ENCODE peak calls at places on chromosomes 4 and X, in four cellular contexts. One of them, this sample, is unnamed.

GRCh38 chr4:185847352-185848078 is 35.5 kb upstream of the SORBS2 start:
- DNase-seq in AG09309: peak
- DNase-seq in retinal pigment epithelial cell: peak
- DNase-seq in right lobe of liver: no peak
- DNase-seq in this sample: no peak

GRCh38 chr4:103786014-103786413 is 66.2 kb upstream of the TACR3 start:
- DNase-seq in AG09309: no peak
- DNase-seq in retinal pigment epithelial cell: no peak
- DNase-seq in right lobe of liver: no peak
- DNase-seq in this sample: no peak

GRCh38 chr4:89765966-89766365 is 71.0 kb downstream of the SNCA start:
- DNase-seq in AG09309: peak
- DNase-seq in retinal pigment epithelial cell: peak
- DNase-seq in right lobe of liver: no peak
- DNase-seq in this sample: no peak

GRCh38 chrX:125757794-125758564 is 408.1 kb downstream of the DCAF12L2 start:
- DNase-seq in AG09309: no peak
- DNase-seq in retinal pigment epithelial cell: no peak
- DNase-seq in right lobe of liver: no peak
- DNase-seq in this sample: no peak

GRCh38 chrX:105634180-105634579 is 188.2 kb upstream of the NRK start:
- DNase-seq in AG09309: no peak
- DNase-seq in retinal pigment epithelial cell: no peak
- DNase-seq in right lobe of liver: no peak
- DNase-seq in this sample: no peak

GRCh38 chr4:147940144-147940543 is 208.3 kb downstream of the ARHGAP10 start:
- DNase-seq in AG09309: no peak
- DNase-seq in retinal pigment epithelial cell: no peak
- DNase-seq in right lobe of liver: no peak
- DNase-seq in this sample: no peak

GRCh38 chr4:159281781-159282180 is 178.9 kb downstream of the RAPGEF2 start:
- DNase-seq in AG09309: no peak
- DNase-seq in retinal pigment epithelial cell: no peak
- DNase-seq in right lobe of liver: no peak
- DNase-seq in this sample: no peak

GRCh38 chr4:121726642-121727268 is 30.0 kb upstream of the ANXA5 start:
- DNase-seq in AG09309: peak
- DNase-seq in retinal pigment epithelial cell: no peak
- DNase-seq in right lobe of liver: no peak
- DNase-seq in this sample: no peak

GRCh38 chr4:103012594-103012993 is 6.9 kb downstream of the SLC9B1 start:
- DNase-seq in AG09309: no peak
- DNase-seq in retinal pigment epithelial cell: no peak
- DNase-seq in right lobe of liver: no peak
- DNase-seq in this sample: no peak

GRCh38 chr4:153260553-153261306 is 56.5 kb downstream of the TRIM2 start:
- DNase-seq in AG09309: peak
- DNase-seq in retinal pigment epithelial cell: no peak
- DNase-seq in right lobe of liver: no peak
- DNase-seq in this sample: no peak

GRCh38 chr4:6777636-6778281 is 4.8 kb upstream of the KIAA0232 start:
- DNase-seq in AG09309: no peak
- DNase-seq in retinal pigment epithelial cell: no peak
- DNase-seq in right lobe of liver: no peak
- DNase-seq in this sample: no peak

GRCh38 chr4:153156263-153156662 is 48.0 kb upstream of the TRIM2 start:
- DNase-seq in AG09309: no peak
- DNase-seq in retinal pigment epithelial cell: no peak
- DNase-seq in right lobe of liver: no peak
- DNase-seq in this sample: no peak

GRCh38 chrX:136055651-136056221 is 70.5 kb downstream of the SLC9A6 start:
- DNase-seq in AG09309: peak
- DNase-seq in retinal pigment epithelial cell: no peak
- DNase-seq in right lobe of liver: no peak
- DNase-seq in this sample: no peak

GRCh38 chr4:3641501-3641900 is 109.3 kb upstream of the LRPAP1 start:
- DNase-seq in AG09309: no peak
- DNase-seq in retinal pigment epithelial cell: no peak
- DNase-seq in right lobe of liver: peak
- DNase-seq in this sample: no peak

DNA sequence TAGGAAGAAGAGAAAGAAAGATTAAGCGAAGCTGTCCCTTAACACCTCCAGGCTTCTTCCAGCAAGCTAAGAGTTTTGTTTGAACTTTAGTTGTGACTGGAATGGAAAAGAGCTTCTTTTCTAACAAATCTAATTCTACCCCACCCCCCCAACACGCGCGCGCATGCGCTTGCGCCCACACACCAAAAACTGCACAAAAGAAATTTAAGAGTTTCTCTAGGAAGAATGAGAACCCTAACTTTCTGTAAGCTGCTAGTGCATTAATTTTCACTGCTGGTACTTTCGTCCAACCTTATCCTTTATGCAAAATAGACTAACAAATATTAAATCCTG is 9.0 kb upstream of the INTU start:
- DNase-seq in AG09309: no peak
- DNase-seq in retinal pigment epithelial cell: no peak
- DNase-seq in right lobe of liver: no peak
- DNase-seq in this sample: no peak
- H3K4me3 ChIP-seq in AG09309: peak
- H3K4me3 ChIP-seq in retinal pigment epithelial cell: peak
- H3K4me3 ChIP-seq in right lobe of liver: peak
- H3K4me3 ChIP-seq in this sample: peak

GRCh38 chr4:23368081-23368697 is 521.7 kb downstream of the PPARGC1A start:
- DNase-seq in AG09309: no peak
- DNase-seq in retinal pigment epithelial cell: no peak
- DNase-seq in right lobe of liver: peak
- DNase-seq in this sample: no peak
- TF ChIP-seq CTCF in AG09309: no peak
- TF ChIP-seq CTCF in retinal pigment epithelial cell: peak
- TF ChIP-seq CTCF in right lobe of liver: peak
- TF ChIP-seq CTCF in this sample: peak

GRCh38 chr4:109302366-109303140 is at the start of gene COL25A1:
- DNase-seq in AG09309: no peak
- DNase-seq in retinal pigment epithelial cell: no peak
- DNase-seq in right lobe of liver: peak
- DNase-seq in this sample: no peak
- H3K4me3 ChIP-seq in AG09309: peak
- H3K4me3 ChIP-seq in retinal pigment epithelial cell: peak
- H3K4me3 ChIP-seq in right lobe of liver: peak
- H3K4me3 ChIP-seq in this sample: peak

DNA sequence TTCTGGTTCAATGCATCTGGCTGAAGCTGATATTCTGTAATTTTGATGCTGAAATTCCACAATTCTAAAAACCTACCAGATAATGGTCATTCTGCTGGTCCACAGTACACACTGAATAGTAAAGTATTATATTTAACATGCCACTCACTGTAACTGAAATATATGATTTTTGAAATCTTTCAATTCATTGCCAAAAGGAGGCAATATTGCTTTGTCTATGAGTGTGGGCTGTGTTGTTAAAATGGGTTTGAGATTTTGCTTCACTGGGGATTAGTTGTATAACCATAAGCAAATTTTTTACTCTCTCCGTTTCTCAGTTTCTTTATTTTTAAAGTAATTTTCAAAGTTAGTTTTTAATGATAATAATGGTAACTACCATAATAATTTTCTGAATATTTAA is 1404.1 kb upstream of the IGFBP7 start:
- DNase-seq in AG09309: no peak
- DNase-seq in retinal pigment epithelial cell: no peak
- DNase-seq in right lobe of liver: no peak
- DNase-seq in this sample: no peak
- TF ChIP-seq CTCF in AG09309: no peak
- TF ChIP-seq CTCF in retinal pigment epithelial cell: peak
- TF ChIP-seq CTCF in right lobe of liver: no peak
- TF ChIP-seq CTCF in this sample: no peak

GRCh38 chrX:92260102-92260501 is 480.9 kb downstream of the PCDH11X start:
- DNase-seq in AG09309: no peak
- DNase-seq in retinal pigment epithelial cell: no peak
- DNase-seq in right lobe of liver: no peak
- DNase-seq in this sample: no peak
- H3K4me3 ChIP-seq in AG09309: no peak
- H3K4me3 ChIP-seq in retinal pigment epithelial cell: no peak
- H3K4me3 ChIP-seq in right lobe of liver: no peak
- H3K4me3 ChIP-seq in this sample: no peak

GRCh38 chrX:153687121-153688039 is at the start of gene SLC6A8:
- DNase-seq in AG09309: no peak
- DNase-seq in retinal pigment epithelial cell: no peak
- DNase-seq in right lobe of liver: peak
- DNase-seq in this sample: no peak
- TF ChIP-seq CTCF in AG09309: no peak
- TF ChIP-seq CTCF in retinal pigment epithelial cell: peak
- TF ChIP-seq CTCF in right lobe of liver: no peak
- TF ChIP-seq CTCF in this sample: peak

DNA sequence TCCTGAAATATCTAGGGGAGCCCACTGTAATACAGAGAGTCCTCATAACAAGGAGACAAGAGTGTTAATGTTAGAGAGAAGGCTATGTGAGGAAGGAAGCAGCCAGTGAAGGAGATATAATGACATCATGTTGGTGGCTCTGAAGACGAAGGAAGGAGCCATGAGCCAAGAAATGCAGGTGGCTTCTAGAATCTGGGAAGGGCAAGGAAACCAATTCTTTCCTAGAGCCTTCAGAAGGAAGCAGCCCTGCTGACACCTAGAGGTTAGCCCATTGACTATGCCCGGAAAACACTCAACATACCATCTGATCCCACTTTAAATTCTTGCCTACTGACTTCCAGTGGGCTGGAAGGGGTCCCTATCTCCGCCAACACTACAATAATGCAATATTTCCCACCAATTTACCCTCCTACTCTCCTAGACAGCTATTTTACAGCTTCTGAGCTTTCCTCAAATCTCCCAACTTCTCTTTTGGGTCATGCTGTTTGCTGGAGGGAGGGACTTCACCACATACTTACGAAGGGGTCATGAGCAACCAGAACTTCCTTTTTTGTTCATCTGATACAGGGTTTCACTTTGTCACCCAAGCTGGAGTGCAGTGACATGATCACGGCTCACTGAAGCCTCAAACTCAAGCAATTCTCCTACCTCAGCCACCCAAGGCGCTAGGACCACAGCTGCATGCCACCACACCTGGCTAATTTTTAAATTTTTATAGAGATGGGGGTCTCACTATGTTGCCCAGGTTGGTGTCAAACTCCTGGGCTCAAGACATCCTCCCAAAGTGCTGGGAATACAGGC is 25.2 kb upstream of the G3BP2 start:
- DNase-seq in AG09309: no peak
- DNase-seq in retinal pigment epithelial cell: no peak
- DNase-seq in right lobe of liver: no peak
- DNase-seq in this sample: no peak
- H3K4me3 ChIP-seq in AG09309: no peak
- H3K4me3 ChIP-seq in retinal pigment epithelial cell: no peak
- H3K4me3 ChIP-seq in right lobe of liver: no peak
- H3K4me3 ChIP-seq in this sample: no peak

DNA sequence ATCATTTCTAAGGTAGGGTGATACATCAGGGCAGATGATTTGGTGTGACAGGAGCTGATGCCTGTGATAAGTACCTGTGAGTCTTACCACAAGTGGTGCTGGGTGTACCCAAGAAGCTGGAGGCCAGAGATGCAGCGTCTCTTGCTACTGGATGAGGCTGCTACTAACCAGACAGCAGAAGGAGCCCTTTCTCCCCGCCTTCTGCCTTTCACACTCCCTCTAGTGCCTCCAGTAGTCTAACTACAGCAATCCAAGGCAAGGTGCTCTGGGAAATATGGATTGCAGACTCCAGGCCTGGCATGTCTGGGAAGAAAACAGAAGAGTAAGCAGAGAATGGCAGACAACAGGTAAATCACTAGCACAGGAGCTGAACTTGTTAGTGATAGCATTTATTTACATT is 470.8 kb downstream of the NKX6-1 start:
- DNase-seq in AG09309: no peak
- DNase-seq in retinal pigment epithelial cell: no peak
- DNase-seq in right lobe of liver: no peak
- DNase-seq in this sample: no peak
- TF ChIP-seq CTCF in AG09309: no peak
- TF ChIP-seq CTCF in retinal pigment epithelial cell: no peak
- TF ChIP-seq CTCF in right lobe of liver: no peak
- TF ChIP-seq CTCF in this sample: no peak